ENCODE peak calls at places on chromosomes 4 and X, in eight cellular contexts. C is stimulated activated CD4-positive, alpha-beta T cell treated with anti-CD3 and anti-CD28 coated beads, Interleukin-2, amount 100 ng/mL, for 48 hours; S is fibroblast of pulmonary artery; X is COR-L47; W is sigmoid colon; V is hippocampal formation; U is H4; Z is CD8-positive, alpha-beta memory T cell. B is an unnamed sample.

GRCh38 chrX:106692425-106693075 is 34.0 kb upstream of the RNF128 start:
- DNase-seq in C (no peak), S (no peak), X (no peak), W (no peak), V (no peak), U (no peak), Z (no peak), B (no peak)

GRCh38 chr4:175874290-175874689 is 62.2 kb upstream of the GPM6A start:
- DNase-seq in C (no peak), S (no peak), X (peak; percentile 19), W (no peak), V (no peak), U (no peak), Z (no peak), B (no peak)

GRCh38 chrX:9515464-9515863 is 50.6 kb downstream of the TBL1X start:
- DNase-seq in C (no peak), S (peak; percentile 31), X (no peak), W (no peak), V (no peak), U (no peak), Z (no peak), B (no peak)

GRCh38 chrX:113297456-113297855 is 456.8 kb upstream of the AMOT start:
- DNase-seq in C (no peak), S (peak; percentile 1), X (no peak), W (no peak), V (no peak), U (no peak), Z (no peak), B (no peak)

GRCh38 chrX:68936186-68936585 is 107.4 kb downstream of the EFNB1 start:
- DNase-seq in C (no peak), S (no peak), X (no peak), W (peak; percentile 34), V (no peak), U (no peak), Z (no peak), B (peak; percentile 26)

GRCh38 chr4:12562476-12562875 is 921.7 kb downstream of the RAB28 start:
- DNase-seq in C (no peak), S (no peak), X (no peak), W (no peak), V (no peak), U (no peak), Z (no peak), B (no peak)

GRCh38 chr4:179165339-179165738 is 1723.1 kb upstream of the AGA start:
- DNase-seq in C (no peak), S (no peak), X (no peak), W (no peak), V (no peak), U (no peak), Z (no peak), B (no peak)

GRCh38 chrX:13752646-13753045 is 18.1 kb downstream of the OFD1 start:
- DNase-seq in C (no peak), S (no peak), X (no peak), W (no peak), V (no peak), U (no peak), Z (no peak), B (no peak)

GRCh38 chr4:78650106-78651021 is 98.8 kb downstream of the ANXA3 start:
- DNase-seq in C (no peak), S (peak; percentile 85), X (no peak), W (no peak), V (no peak), U (no peak), Z (no peak), B (no peak)

GRCh38 chrX:119500061-119500800 is 32.0 kb downstream of the SLC25A5 start:
- DNase-seq in C (no peak), S (no peak), X (no peak), W (peak; percentile 9), V (no peak), U (no peak), Z (no peak), B (no peak)

GRCh38 chrX:133575501-133575900 is 160.2 kb upstream of the GPC4 start:
- DNase-seq in C (no peak), S (no peak), X (no peak), W (no peak), V (no peak), U (no peak), Z (no peak), B (no peak)

GRCh38 chr4:93760284-93760683 is 68.3 kb upstream of the ATOH1 start:
- DNase-seq in C (no peak), S (no peak), X (no peak), W (no peak), V (no peak), U (no peak), Z (no peak), B (no peak)

GRCh38 chr4:80078361-80079092 is 5.5 kb upstream of the ANTXR2 start:
- DNase-seq in C (no peak), S (no peak), X (no peak), W (no peak), V (no peak), U (no peak), Z (no peak), B (no peak)

GRCh38 chr4:139025841-139026240 is 10.3 kb downstream of the NOCT start:
- DNase-seq in C (no peak), S (no peak), X (no peak), W (no peak), V (no peak), U (no peak), Z (no peak), B (no peak)